ENCODE peak calls at places on chromosome 10, in nine cellular contexts. One of them, this sample, is unnamed.

GRCh38 chr10:125023862-125024495 is 82.1 kb downstream of the ZRANB1 start:
- DNase-seq in colonic mucosa: peak
- DNase-seq in GM10248: no peak
- DNase-seq in dorsolateral prefrontal cortex: no peak
- DNase-seq in adrenal gland: peak
- DNase-seq in neural progenitor cell: no peak
- DNase-seq in HFFc6: no peak
- DNase-seq in pancreas: peak
- DNase-seq in HL-60: no peak
- DNase-seq in this sample: no peak

GRCh38 chr10:97522071-97522470 is 23.3 kb downstream of the UBTD1 start:
- DNase-seq in GM10248: no peak
- DNase-seq in dorsolateral prefrontal cortex: no peak
- DNase-seq in HFFc6: no peak
- DNase-seq in neural progenitor cell: no peak
- DNase-seq in pancreas: no peak
- DNase-seq in HL-60: no peak
- DNase-seq in colonic mucosa: no peak
- DNase-seq in adrenal gland: no peak
- DNase-seq in this sample: no peak

GRCh38 chr10:110067960-110068770 is 60.4 kb downstream of the ADD3 start:
- DNase-seq in adrenal gland: no peak
- DNase-seq in dorsolateral prefrontal cortex: no peak
- DNase-seq in HL-60: peak
- DNase-seq in colonic mucosa: peak
- DNase-seq in GM10248: peak
- DNase-seq in pancreas: no peak
- DNase-seq in neural progenitor cell: peak
- DNase-seq in HFFc6: no peak
- DNase-seq in this sample: no peak

GRCh38 chr10:101001225-101002035 is 1.8 kb downstream of the LZTS2 start:
- DNase-seq in HFFc6: peak
- DNase-seq in GM10248: no peak
- DNase-seq in HL-60: no peak
- DNase-seq in pancreas: peak
- DNase-seq in dorsolateral prefrontal cortex: peak
- DNase-seq in colonic mucosa: peak
- DNase-seq in adrenal gland: peak
- DNase-seq in neural progenitor cell: peak
- DNase-seq in this sample: no peak

GRCh38 chr10:69757553-69758309 is 44.0 kb upstream of the COL13A1 start:
- DNase-seq in adrenal gland: peak
- DNase-seq in HFFc6: no peak
- DNase-seq in dorsolateral prefrontal cortex: no peak
- DNase-seq in HL-60: no peak
- DNase-seq in colonic mucosa: no peak
- DNase-seq in pancreas: no peak
- DNase-seq in neural progenitor cell: no peak
- DNase-seq in GM10248: no peak
- DNase-seq in this sample: no peak

GRCh38 chr10:22552888-22553378 is 161.4 kb downstream of the PIP4K2A start:
- DNase-seq in HFFc6: peak
- DNase-seq in pancreas: no peak
- DNase-seq in HL-60: no peak
- DNase-seq in GM10248: no peak
- DNase-seq in adrenal gland: no peak
- DNase-seq in dorsolateral prefrontal cortex: no peak
- DNase-seq in colonic mucosa: no peak
- DNase-seq in neural progenitor cell: peak
- DNase-seq in this sample: no peak

GRCh38 chr10:131654471-131655087 is 246.2 kb upstream of the PPP2R2D start:
- DNase-seq in adrenal gland: no peak
- DNase-seq in dorsolateral prefrontal cortex: no peak
- DNase-seq in HFFc6: no peak
- DNase-seq in neural progenitor cell: no peak
- DNase-seq in pancreas: no peak
- DNase-seq in GM10248: no peak
- DNase-seq in colonic mucosa: no peak
- DNase-seq in HL-60: no peak
- DNase-seq in this sample: no peak

GRCh38 chr10:73850863-73851461 is 23.4 kb downstream of the CAMK2G start:
- DNase-seq in colonic mucosa: no peak
- DNase-seq in HL-60: peak
- DNase-seq in GM10248: no peak
- DNase-seq in adrenal gland: no peak
- DNase-seq in pancreas: no peak
- DNase-seq in neural progenitor cell: no peak
- DNase-seq in dorsolateral prefrontal cortex: no peak
- DNase-seq in HFFc6: peak
- DNase-seq in this sample: no peak

GRCh38 chr10:389391-389790 is 254.1 kb downstream of the ZMYND11 start:
- DNase-seq in GM10248: no peak
- DNase-seq in HL-60: no peak
- DNase-seq in dorsolateral prefrontal cortex: no peak
- DNase-seq in neural progenitor cell: no peak
- DNase-seq in HFFc6: no peak
- DNase-seq in adrenal gland: peak
- DNase-seq in pancreas: no peak
- DNase-seq in colonic mucosa: no peak
- DNase-seq in this sample: no peak

GRCh38 chr10:92590623-92591549 is 2.0 kb upstream of the KIF11 start:
- DNase-seq in GM10248: peak
- DNase-seq in neural progenitor cell: peak
- DNase-seq in pancreas: peak
- DNase-seq in HL-60: peak
- DNase-seq in HFFc6: peak
- DNase-seq in dorsolateral prefrontal cortex: no peak
- DNase-seq in colonic mucosa: peak
- DNase-seq in adrenal gland: peak
- DNase-seq in this sample: peak

GRCh38 chr10:102626026-102626686 is 18.1 kb upstream of the TRIM8 start:
- DNase-seq in dorsolateral prefrontal cortex: no peak
- DNase-seq in adrenal gland: no peak
- DNase-seq in GM10248: no peak
- DNase-seq in HL-60: peak
- DNase-seq in pancreas: no peak
- DNase-seq in colonic mucosa: no peak
- DNase-seq in neural progenitor cell: no peak
- DNase-seq in HFFc6: no peak
- DNase-seq in this sample: no peak

DNA sequence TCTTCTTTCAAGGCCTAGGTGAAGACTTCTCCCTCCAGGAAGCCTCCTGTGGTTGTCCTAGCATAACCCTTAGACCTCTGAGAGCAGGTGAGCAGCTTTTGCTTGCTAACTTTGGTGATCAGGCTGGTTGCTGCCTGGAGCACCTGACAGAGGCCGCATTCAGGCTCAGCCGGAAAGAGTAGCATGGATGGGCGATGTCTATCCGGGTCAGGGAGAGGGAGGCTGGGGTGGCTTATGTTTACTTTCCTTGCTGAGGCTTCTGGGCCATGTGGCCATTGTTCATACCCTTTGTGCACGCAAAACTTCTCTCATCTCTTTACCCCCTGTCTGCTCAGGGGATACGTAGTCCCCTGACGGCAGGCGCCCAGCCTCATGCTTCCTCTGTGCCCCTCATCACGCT is 27.4 kb upstream of the PCBD1 start:
- DNase-seq in adrenal gland: no peak
- DNase-seq in colonic mucosa: no peak
- DNase-seq in dorsolateral prefrontal cortex: peak
- DNase-seq in pancreas: no peak
- DNase-seq in GM10248: no peak
- DNase-seq in HFFc6: no peak
- DNase-seq in HL-60: no peak
- DNase-seq in neural progenitor cell: no peak
- DNase-seq in this sample: no peak
- TF ChIP-seq CTCF in adrenal gland: no peak
- TF ChIP-seq CTCF in colonic mucosa: no peak
- TF ChIP-seq CTCF in dorsolateral prefrontal cortex: no peak
- TF ChIP-seq CTCF in pancreas: no peak
- TF ChIP-seq CTCF in GM10248: no peak
- TF ChIP-seq CTCF in HFFc6: no peak
- TF ChIP-seq CTCF in HL-60: no peak
- TF ChIP-seq CTCF in neural progenitor cell: no peak
- TF ChIP-seq CTCF in this sample: no peak

DNA sequence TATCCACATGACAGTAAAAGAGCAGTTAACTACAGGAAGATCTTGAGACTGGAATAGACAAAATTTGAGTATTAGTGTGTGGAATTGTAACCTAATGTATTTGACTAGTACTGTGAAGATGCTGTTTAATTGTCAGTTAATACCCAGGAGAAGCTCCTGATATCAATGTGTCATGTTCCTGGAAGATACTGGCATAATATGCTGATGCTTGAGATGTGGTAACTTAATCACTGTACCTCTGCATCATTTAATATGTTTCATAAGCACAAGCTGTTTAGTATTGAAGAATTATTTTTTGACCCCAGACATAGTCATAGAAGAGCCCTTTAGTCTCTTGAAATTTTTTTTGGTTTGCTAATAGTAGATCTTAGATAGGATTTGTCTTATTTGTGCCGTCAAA is 15.4 kb downstream of the CCSER2 start:
- DNase-seq in dorsolateral prefrontal cortex: no peak
- DNase-seq in GM10248: no peak
- DNase-seq in HL-60: no peak
- DNase-seq in colonic mucosa: no peak
- DNase-seq in neural progenitor cell: no peak
- DNase-seq in adrenal gland: no peak
- DNase-seq in HFFc6: no peak
- DNase-seq in pancreas: no peak
- DNase-seq in this sample: no peak
- TF ChIP-seq CTCF in dorsolateral prefrontal cortex: no peak
- TF ChIP-seq CTCF in GM10248: no peak
- TF ChIP-seq CTCF in HL-60: no peak
- TF ChIP-seq CTCF in colonic mucosa: no peak
- TF ChIP-seq CTCF in neural progenitor cell: no peak
- TF ChIP-seq CTCF in adrenal gland: no peak
- TF ChIP-seq CTCF in HFFc6: no peak
- TF ChIP-seq CTCF in pancreas: no peak
- TF ChIP-seq CTCF in this sample: no peak

DNA sequence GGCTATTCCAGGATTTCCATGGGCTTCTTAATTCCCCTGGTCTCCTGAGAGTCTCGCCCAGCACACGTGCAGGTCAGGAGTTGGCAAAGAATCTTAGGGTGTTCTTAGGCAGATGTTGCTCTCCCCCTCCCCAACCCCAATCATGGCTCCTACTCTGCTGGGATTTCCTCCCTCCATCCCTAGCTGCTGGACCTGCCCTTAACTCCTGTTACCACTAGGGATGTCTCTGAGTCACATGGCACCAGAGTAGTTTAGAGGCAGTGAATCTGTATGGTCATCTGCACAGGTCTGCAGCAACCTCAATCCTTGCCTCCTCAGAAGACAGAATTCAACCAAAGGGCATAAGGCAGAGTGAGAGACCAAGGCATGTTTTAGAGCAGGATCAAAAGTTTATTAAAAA is 51.8 kb upstream of the CHST3 start:
- DNase-seq in colonic mucosa: no peak
- DNase-seq in dorsolateral prefrontal cortex: no peak
- DNase-seq in adrenal gland: no peak
- DNase-seq in HFFc6: peak
- DNase-seq in neural progenitor cell: no peak
- DNase-seq in HL-60: no peak
- DNase-seq in pancreas: no peak
- DNase-seq in GM10248: no peak
- DNase-seq in this sample: no peak
- TF ChIP-seq CTCF in colonic mucosa: no peak
- TF ChIP-seq CTCF in dorsolateral prefrontal cortex: no peak
- TF ChIP-seq CTCF in adrenal gland: no peak
- TF ChIP-seq CTCF in HFFc6: peak
- TF ChIP-seq CTCF in neural progenitor cell: no peak
- TF ChIP-seq CTCF in HL-60: no peak
- TF ChIP-seq CTCF in pancreas: no peak
- TF ChIP-seq CTCF in GM10248: no peak
- TF ChIP-seq CTCF in this sample: no peak

GRCh38 chr10:78857193-78857592 is 211.6 kb upstream of the ZMIZ1 start:
- DNase-seq in pancreas: no peak
- DNase-seq in adrenal gland: no peak
- DNase-seq in colonic mucosa: no peak
- DNase-seq in HL-60: no peak
- DNase-seq in neural progenitor cell: no peak
- DNase-seq in HFFc6: no peak
- DNase-seq in dorsolateral prefrontal cortex: no peak
- DNase-seq in GM10248: no peak
- DNase-seq in this sample: no peak
- TF ChIP-seq CTCF in pancreas: no peak
- TF ChIP-seq CTCF in adrenal gland: no peak
- TF ChIP-seq CTCF in colonic mucosa: no peak
- TF ChIP-seq CTCF in HL-60: no peak
- TF ChIP-seq CTCF in neural progenitor cell: no peak
- TF ChIP-seq CTCF in HFFc6: no peak
- TF ChIP-seq CTCF in dorsolateral prefrontal cortex: no peak
- TF ChIP-seq CTCF in GM10248: no peak
- TF ChIP-seq CTCF in this sample: no peak

GRCh38 chr10:46326066-46326465 is 39.3 kb downstream of the ANTXRL start:
- DNase-seq in dorsolateral prefrontal cortex: no peak
- DNase-seq in HFFc6: no peak
- DNase-seq in colonic mucosa: no peak
- DNase-seq in HL-60: peak
- DNase-seq in adrenal gland: no peak
- DNase-seq in pancreas: no peak
- DNase-seq in neural progenitor cell: no peak
- DNase-seq in GM10248: no peak
- DNase-seq in this sample: no peak
- TF ChIP-seq CTCF in dorsolateral prefrontal cortex: no peak
- TF ChIP-seq CTCF in HFFc6: no peak
- TF ChIP-seq CTCF in colonic mucosa: no peak
- TF ChIP-seq CTCF in HL-60: no peak
- TF ChIP-seq CTCF in adrenal gland: no peak
- TF ChIP-seq CTCF in pancreas: no peak
- TF ChIP-seq CTCF in neural progenitor cell: no peak
- TF ChIP-seq CTCF in GM10248: no peak
- TF ChIP-seq CTCF in this sample: no peak

GRCh38 chr10:44370731-44371248 is 14.1 kb downstream of the CXCL12 start:
- DNase-seq in adrenal gland: no peak
- DNase-seq in pancreas: no peak
- DNase-seq in dorsolateral prefrontal cortex: no peak
- DNase-seq in colonic mucosa: no peak
- DNase-seq in HFFc6: no peak
- DNase-seq in GM10248: no peak
- DNase-seq in neural progenitor cell: peak
- DNase-seq in HL-60: no peak
- DNase-seq in this sample: no peak
- TF ChIP-seq CTCF in adrenal gland: no peak
- TF ChIP-seq CTCF in pancreas: no peak
- TF ChIP-seq CTCF in dorsolateral prefrontal cortex: no peak
- TF ChIP-seq CTCF in colonic mucosa: no peak
- TF ChIP-seq CTCF in HFFc6: no peak
- TF ChIP-seq CTCF in GM10248: no peak
- TF ChIP-seq CTCF in neural progenitor cell: no peak
- TF ChIP-seq CTCF in HL-60: no peak
- TF ChIP-seq CTCF in this sample: no peak

DNA sequence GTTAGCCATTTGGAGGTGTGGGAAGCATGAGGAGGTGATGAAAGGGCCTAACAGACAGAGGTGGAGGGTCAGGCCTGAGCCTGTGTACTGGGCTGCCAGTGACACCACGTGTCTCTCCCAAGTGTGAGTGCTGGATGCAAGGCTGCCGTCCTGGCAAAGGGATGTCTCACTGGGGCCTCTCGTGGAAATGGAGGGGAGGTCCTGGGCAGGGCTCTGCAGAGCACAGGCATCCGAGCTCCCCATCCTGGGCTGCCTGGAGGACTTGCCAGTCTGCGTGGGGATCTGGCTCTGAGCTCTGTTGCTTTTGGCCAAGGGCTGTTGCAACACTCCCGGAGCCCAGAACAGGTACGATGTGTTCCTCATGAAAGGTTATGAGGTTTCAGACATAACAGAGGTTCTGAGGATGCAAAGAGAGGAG is 77.3 kb downstream of the GRK5 start:
- DNase-seq in GM10248: no peak
- DNase-seq in colonic mucosa: no peak
- DNase-seq in pancreas: no peak
- DNase-seq in dorsolateral prefrontal cortex: no peak
- DNase-seq in HFFc6: no peak
- DNase-seq in adrenal gland: no peak
- DNase-seq in neural progenitor cell: no peak
- DNase-seq in HL-60: no peak
- DNase-seq in this sample: no peak
- TF ChIP-seq CTCF in GM10248: no peak
- TF ChIP-seq CTCF in colonic mucosa: no peak
- TF ChIP-seq CTCF in pancreas: no peak
- TF ChIP-seq CTCF in dorsolateral prefrontal cortex: no peak
- TF ChIP-seq CTCF in HFFc6: no peak
- TF ChIP-seq CTCF in adrenal gland: no peak
- TF ChIP-seq CTCF in neural progenitor cell: no peak
- TF ChIP-seq CTCF in HL-60: no peak
- TF ChIP-seq CTCF in this sample: no peak